ENCODE peak calls at places on chromosomes 12 and 14, in five cellular contexts. Z is mesothelial cell of epicardium; D is astrocyte of the spinal cord; T is T-helper 2 cell treated with Interferon-gamma antibody and Interleukin-4, amounts not matched to agents 5 μg/mL and 100 μg/mL, for 36 hours; W is omental fat pad. H is an unnamed sample.

GRCh38 chr12:123896786-123897185 is 75.8 kb downstream of the CCDC92 start:
- DNase-seq in Z (no peak), D (no peak), T (no peak), W (no peak), H (peak; percentile 51)

GRCh38 chr12:102567031-102567985 is 86.9 kb upstream of the IGF1 start:
- DNase-seq in Z (no peak), D (peak; percentile 69), T (no peak), W (no peak), H (peak; percentile 36)

GRCh38 chr12:3617565-3617964 is 126.6 kb downstream of the PRMT8 start:
- DNase-seq in Z (no peak), D (no peak), T (no peak), W (no peak), H (no peak)

GRCh38 chr12:108879615-108880254 is at the start of gene DAO:
- DNase-seq in Z (no peak), D (no peak), T (no peak), W (no peak), H (no peak)

GRCh38 chr14:29926701-29927595 is 699 bp downstream of the PRKD1 start:
- DNase-seq in Z (peak; percentile 27), D (peak; percentile 49), T (no peak), W (no peak), H (no peak)

GRCh38 chr14:75123991-75124390 is 2.9 kb downstream of the NEK9 start:
- DNase-seq in Z (no peak), D (peak; percentile 80), T (no peak), W (no peak), H (peak; percentile 26)

GRCh38 chr12:20283467-20283866 is 84.9 kb upstream of the PDE3A start:
- DNase-seq in Z (no peak), D (no peak), T (no peak), W (no peak), H (no peak)

GRCh38 chr12:131828671-131829350 is 618 bp downstream of the MMP17 start:
- DNase-seq in Z (no peak), D (no peak), T (no peak), W (no peak), H (no peak)

GRCh38 chr12:27595231-27595642 is 71.2 kb downstream of the PPFIBP1 start:
- DNase-seq in Z (no peak), D (peak; percentile 91), T (no peak), W (no peak), H (peak; percentile 91)

H was measured in stromal cell of bone marrow.